ENCODE peak calls at places on chromosomes 1 and 21, in five cellular contexts. One of them, this sample, is unnamed.

GRCh38 chr21:26169611-26170470 is 729 bp downstream of the APP start:
- DNase-seq in RPMI7951: peak
- DNase-seq in HCEC 1CT: peak
- DNase-seq in GDM1: peak
- DNase-seq in skeletal muscle cell: no peak
- DNase-seq in this sample: no peak

GRCh38 chr1:58739851-58740466 is 40.1 kb upstream of the MYSM1 start:
- DNase-seq in RPMI7951: peak
- DNase-seq in HCEC 1CT: peak
- DNase-seq in GDM1: no peak
- DNase-seq in skeletal muscle cell: no peak
- DNase-seq in this sample: peak

GRCh38 chr1:18632218-18632588 is 1.6 kb downstream of the PAX7 start:
- DNase-seq in RPMI7951: no peak
- DNase-seq in HCEC 1CT: no peak
- DNase-seq in GDM1: no peak
- DNase-seq in skeletal muscle cell: no peak
- DNase-seq in this sample: no peak

GRCh38 chr1:206503591-206504362 is 3.6 kb upstream of the RASSF5 start:
- DNase-seq in RPMI7951: peak
- DNase-seq in HCEC 1CT: peak
- DNase-seq in GDM1: peak
- DNase-seq in skeletal muscle cell: peak
- DNase-seq in this sample: peak

GRCh38 chr1:65882091-65882490 is 89.4 kb downstream of the PDE4B start:
- DNase-seq in RPMI7951: no peak
- DNase-seq in HCEC 1CT: no peak
- DNase-seq in GDM1: no peak
- DNase-seq in skeletal muscle cell: no peak
- DNase-seq in this sample: no peak

GRCh38 chr1:4379451-4380175 is 274.8 kb upstream of the AJAP1 start:
- DNase-seq in RPMI7951: peak
- DNase-seq in HCEC 1CT: no peak
- DNase-seq in GDM1: no peak
- DNase-seq in skeletal muscle cell: no peak
- DNase-seq in this sample: no peak

GRCh38 chr1:209652873-209653401 is 712 bp upstream of the LAMB3 start:
- DNase-seq in RPMI7951: peak
- DNase-seq in HCEC 1CT: no peak
- DNase-seq in GDM1: peak
- DNase-seq in skeletal muscle cell: no peak
- DNase-seq in this sample: no peak

GRCh38 chr1:21022279-21023040 is 154.2 kb downstream of the EIF4G3 start:
- DNase-seq in RPMI7951: peak
- DNase-seq in HCEC 1CT: peak
- DNase-seq in GDM1: peak
- DNase-seq in skeletal muscle cell: peak
- DNase-seq in this sample: peak

GRCh38 chr1:207300970-207301369 is 20.5 kb upstream of the CD55 start:
- DNase-seq in RPMI7951: no peak
- DNase-seq in HCEC 1CT: no peak
- DNase-seq in GDM1: no peak
- DNase-seq in skeletal muscle cell: no peak
- DNase-seq in this sample: no peak

GRCh38 chr1:229127301-229127700 is 143.6 kb upstream of the RAB4A start:
- DNase-seq in RPMI7951: peak
- DNase-seq in HCEC 1CT: no peak
- DNase-seq in GDM1: peak
- DNase-seq in skeletal muscle cell: no peak
- DNase-seq in this sample: no peak

GRCh38 chr1:115056395-115056798 is 26.8 kb downstream of the TSHB start:
- DNase-seq in RPMI7951: peak
- DNase-seq in HCEC 1CT: peak
- DNase-seq in GDM1: no peak
- DNase-seq in skeletal muscle cell: no peak
- DNase-seq in this sample: no peak

GRCh38 chr1:111911036-111911435 is 78.4 kb downstream of the KCND3 start:
- DNase-seq in RPMI7951: no peak
- DNase-seq in HCEC 1CT: no peak
- DNase-seq in GDM1: no peak
- DNase-seq in skeletal muscle cell: no peak
- DNase-seq in this sample: no peak

GRCh38 chr1:2303781-2304180 is 75.7 kb downstream of the SKI start:
- DNase-seq in RPMI7951: no peak
- DNase-seq in HCEC 1CT: no peak
- DNase-seq in GDM1: no peak
- DNase-seq in skeletal muscle cell: no peak
- DNase-seq in this sample: no peak

This sample was measured in CMK.